ENCODE peak calls at places on chromosome 11, in five cellular contexts. D is nephron progenitor cell, Z is GM10248, P is cardiac fibroblast, Y is A673. A is an unnamed sample.
A peak's percentile ranks its signal among the peaks of the same experiment; 100 is the strongest.

GRCh38 chr11:43802509-43802908 is 78.1 kb upstream of the ALKBH3 start:
- DNase-seq in D (no peak), Z (no peak), P (peak; percentile 16), Y (peak; percentile 67), A (no peak)

GRCh38 chr11:24575392-24575791 is 78.5 kb downstream of the LUZP2 start:
- DNase-seq in D (no peak), Z (no peak), P (peak; percentile 58), Y (peak; percentile 7), A (no peak)

GRCh38 chr11:66011239-66011784 is 496 bp upstream of the CST6 start:
- DNase-seq in D (no peak), Z (no peak), P (peak; percentile 47), Y (no peak), A (no peak)

GRCh38 chr11:33376331-33377099 is 119.3 kb downstream of the HIPK3 start:
- DNase-seq in D (peak; percentile 62), Z (peak; percentile 41), P (peak; percentile 36), Y (peak; percentile 59), A (no peak)

GRCh38 chr11:111571829-111572501 is 30.3 kb upstream of the SIK2 start:
- DNase-seq in D (no peak), Z (no peak), P (no peak), Y (no peak), A (no peak)

GRCh38 chr11:57427692-57428082 is 766 bp upstream of the SLC43A3 start:
- DNase-seq in D (no peak), Z (no peak), P (peak; percentile 94), Y (no peak), A (no peak)

GRCh38 chr11:43135966-43136534 is 175.7 kb upstream of the API5 start:
- DNase-seq in D (no peak), Z (no peak), P (no peak), Y (no peak), A (no peak)

GRCh38 chr11:60363542-60364525 is 14.5 kb upstream of the MS4A7 start:
- DNase-seq in D (peak; percentile 71), Z (peak; percentile 60), P (peak; percentile 59), Y (peak; percentile 78), A (peak; percentile 0)

GRCh38 chr11:66546368-66546965 is at the start of gene ACTN3:
- DNase-seq in D (peak; percentile 64), Z (peak; percentile 53), P (peak; percentile 46), Y (peak; percentile 38), A (no peak)

GRCh38 chr11:68215087-68215445 is 2.0 kb upstream of the KMT5B start:
- DNase-seq in D (no peak), Z (peak; percentile 43), P (no peak), Y (peak; percentile 40), A (no peak)

GRCh38 chr11:120715239-120715638 is 203.7 kb downstream of the GRIK4 start:
- DNase-seq in D (no peak), Z (peak; percentile 66), P (peak; percentile 8), Y (peak; percentile 59), A (no peak)

GRCh38 chr11:1644601-1645356 is 15.2 kb downstream of the KRTAP5-5 start:
- DNase-seq in D (no peak), Z (no peak), P (no peak), Y (no peak), A (no peak)

GRCh38 chr11:124310746-124311145 is 3.0 kb downstream of the OR8D1 start:
- DNase-seq in D (no peak), Z (no peak), P (peak; percentile 16), Y (no peak), A (peak; percentile 7)

GRCh38 chr11:32233276-32233675 is 142.4 kb downstream of the RCN1 start:
- DNase-seq in D (no peak), Z (no peak), P (no peak), Y (no peak), A (no peak)

GRCh38 chr11:62430350-62430749 is 11.5 kb downstream of the SCGB1A1 start:
- DNase-seq in D (no peak), Z (no peak), P (no peak), Y (no peak), A (no peak)

GRCh38 chr11:125990244-125990643 is 44.4 kb downstream of the VSIG10L2 start:
- DNase-seq in D (no peak), Z (no peak), P (peak; percentile 74), Y (peak; percentile 88), A (no peak)

GRCh38 chr11:117039897-117040296 is 58.3 kb downstream of the SIK3 start:
- DNase-seq in D (no peak), Z (no peak), P (no peak), Y (no peak), A (no peak)

GRCh38 chr11:73267122-73267846 is 4.9 kb upstream of the P2RY6 start:
- DNase-seq in D (peak; percentile 0), Z (no peak), P (no peak), Y (no peak), A (no peak)

GRCh38 chr11:506950-507726 is at the start of gene RNH1:
- DNase-seq in D (peak; percentile 99), Z (peak; percentile 100), P (peak; percentile 99), Y (peak; percentile 94), A (peak; percentile 94)

GRCh38 chr11:108616549-108616948 is 23.0 kb upstream of the EXPH5 start:
- DNase-seq in D (no peak), Z (no peak), P (peak; percentile 59), Y (no peak), A (no peak)

GRCh38 chr11:6269994-6270393 is 10.4 kb downstream of the CCKBR start:
- DNase-seq in D (no peak), Z (no peak), P (no peak), Y (no peak), A (no peak)

GRCh38 chr11:67470337-67471002 is 1.4 kb upstream of the TMEM134 start:
- DNase-seq in D (no peak), Z (no peak), P (no peak), Y (no peak), A (no peak)

GRCh38 chr11:58330861-58331260 is 28.0 kb downstream of the OR5B17 start:
- DNase-seq in D (no peak), Z (no peak), P (no peak), Y (no peak), A (no peak)

GRCh38 chr11:45056529-45056928 is 89.9 kb upstream of the PRDM11 start:
- DNase-seq in D (no peak), Z (no peak), P (no peak), Y (peak; percentile 37), A (no peak)

GRCh38 chr11:73415854-73416615 is 39.8 kb downstream of the RELT start:
- DNase-seq in D (no peak), Z (no peak), P (no peak), Y (peak; percentile 32), A (no peak)

GRCh38 chr11:85821636-85822035 is 10.7 kb upstream of the SYTL2 start:
- DNase-seq in D (no peak), Z (no peak), P (no peak), Y (no peak), A (no peak)

GRCh38 chr11:19524171-19524671 is 188.4 kb upstream of the NAV2 start:
- DNase-seq in D (peak; percentile 19), Z (no peak), P (peak; percentile 29), Y (no peak), A (no peak)

GRCh38 chr11:1307163-1307870 is 2.1 kb downstream of the TOLLIP start:
- DNase-seq in D (no peak), Z (peak; percentile 29), P (no peak), Y (no peak), A (no peak)

GRCh38 chr11:1827931-1828330 is 6.9 kb upstream of the SYT8 start:
- DNase-seq in D (no peak), Z (no peak), P (no peak), Y (no peak), A (no peak)

GRCh38 chr11:39569784-39570183 is 1889.7 kb downstream of the LRRC4C start:
- DNase-seq in D (no peak), Z (no peak), P (no peak), Y (peak; percentile 50), A (no peak)

GRCh38 chr11:15142838-15143237 is 28.1 kb downstream of the INSC start:
- DNase-seq in D (no peak), Z (no peak), P (no peak), Y (no peak), A (no peak)

GRCh38 chr11:926341-926916 is 759 bp downstream of the AP2A2 start:
- DNase-seq in D (peak; percentile 35), Z (no peak), P (peak; percentile 69), Y (peak; percentile 18), A (no peak)

GRCh38 chr11:95849087-95849825 is 59.0 kb downstream of the CEP57 start:
- DNase-seq in D (peak; percentile 16), Z (peak; percentile 10), P (peak; percentile 85), Y (peak; percentile 77), A (no peak)
- TF ChIP-seq CTCF in D (peak; percentile 39), Z (peak; percentile 48), P (peak; percentile 55), Y (peak; percentile 66), A (peak; percentile 39)

GRCh38 chr11:106581399-106581798 is 436.9 kb downstream of the GUCY1A2 start:
- DNase-seq in D (no peak), Z (no peak), P (no peak), Y (no peak), A (no peak)

GRCh38 chr11:106585061-106585460 is 433.2 kb downstream of the GUCY1A2 start:
- DNase-seq in D (no peak), Z (no peak), P (peak; percentile 63), Y (peak; percentile 50), A (peak; percentile 2)
- TF ChIP-seq CTCF in D (no peak), Z (no peak), P (peak; percentile 55), Y (peak; percentile 56), A (peak; percentile 38)

GRCh38 chr11:29024386-29024785 is 916.2 kb downstream of the METTL15 start:
- DNase-seq in D (no peak), Z (no peak), P (no peak), Y (no peak), A (no peak)

GRCh38 chr11:29017941-29018340 is 909.8 kb downstream of the METTL15 start:
- DNase-seq in D (no peak), Z (no peak), P (no peak), Y (no peak), A (no peak)

GRCh38 chr11:29018631-29019030 is 910.4 kb downstream of the METTL15 start:
- DNase-seq in D (no peak), Z (no peak), P (peak; percentile 92), Y (peak; percentile 69), A (no peak)

GRCh38 chr11:29022676-29023075 is 914.5 kb downstream of the METTL15 start:
- DNase-seq in D (no peak), Z (no peak), P (no peak), Y (no peak), A (no peak)

GRCh38 chr11:29019960-29020683 is 911.9 kb downstream of the METTL15 start:
- DNase-seq in D (peak; percentile 19), Z (no peak), P (peak; percentile 61), Y (peak; percentile 82), A (no peak)
- TF ChIP-seq CTCF in D (peak; percentile 54), Z (no peak), P (peak; percentile 68), Y (peak; percentile 97), A (peak; percentile 22)

DNA sequence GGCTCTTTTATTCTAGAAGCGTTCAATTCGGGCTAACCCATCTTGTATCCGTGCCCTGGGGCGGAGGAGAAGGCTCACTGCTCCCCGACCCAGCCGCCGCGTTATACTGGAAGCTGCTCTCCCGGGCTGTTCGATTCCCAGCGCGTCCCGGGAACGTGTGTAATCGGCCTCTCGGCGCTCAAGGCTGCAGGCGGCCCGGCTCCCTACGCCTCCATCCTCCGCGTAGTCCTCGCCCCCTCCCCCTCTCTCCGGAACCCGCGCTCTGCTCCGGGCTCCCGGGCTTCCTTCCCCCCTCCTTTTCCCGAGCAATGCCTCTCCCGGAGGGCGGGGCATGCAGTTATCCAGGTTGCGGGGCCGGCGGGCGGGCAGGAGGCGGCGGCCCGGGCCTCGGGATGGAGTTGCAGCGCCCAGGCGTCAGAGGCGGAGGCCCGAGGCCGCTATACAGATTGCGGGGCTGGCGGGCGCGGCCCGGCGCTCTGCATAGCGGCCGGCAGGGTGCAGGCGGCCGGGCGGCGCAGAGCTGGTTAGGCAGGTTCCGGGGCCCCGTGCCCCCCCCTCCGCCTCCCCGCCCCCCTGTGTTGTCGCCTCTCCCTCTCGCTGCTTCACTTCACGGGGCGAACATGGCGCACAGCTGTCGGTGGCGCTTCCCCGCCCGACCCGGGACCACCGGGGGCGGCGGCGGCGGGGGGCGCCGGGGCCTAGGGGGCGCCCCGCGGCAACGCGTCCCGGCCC is at the start of gene KMT2A:
- DNase-seq in D (peak; percentile 99), Z (peak; percentile 93), P (peak; percentile 99), Y (peak; percentile 100), A (peak; percentile 97)
- TF ChIP-seq CTCF in D (no peak), Z (peak; percentile 100), P (no peak), Y (no peak), A (no peak)

A was measured in AG09319.